ENCODE peak calls at places on chromosome 12, in five cellular contexts. R is lung, M is lower leg skin, V is upper lobe of left lung, Q is Peyer's patch. C is an unnamed sample.

GRCh38 chr12:51905507-51906438 is 1.5 kb upstream of the ACVRL1 start:
- DNase-seq in V (peak; percentile 72), M (peak; percentile 83), R (peak; percentile 76), Q (peak; percentile 82), C (no peak)

GRCh38 chr12:104605685-104606084 is 148.9 kb downstream of the CHST11 start:
- DNase-seq in Q (peak; percentile 66), M (peak; percentile 88), V (peak; percentile 72), R (peak; percentile 50), C (no peak)

GRCh38 chr12:102539651-102540553 is 59.5 kb upstream of the IGF1 start:
- DNase-seq in R (no peak), M (no peak), V (no peak), Q (no peak), C (peak; percentile 56)

GRCh38 chr12:27446436-27446835 is at the start of gene SMCO2:
- DNase-seq in Q (no peak), R (no peak), V (no peak), M (no peak), C (no peak)

GRCh38 chr12:98211914-98212695 is 303.3 kb upstream of the TMPO start:
- DNase-seq in M (no peak), V (no peak), R (no peak), Q (no peak), C (no peak)

GRCh38 chr12:113230315-113231274 is 9.3 kb downstream of the TPCN1 start:
- DNase-seq in Q (peak; percentile 69), M (no peak), R (no peak), V (no peak), C (no peak)

GRCh38 chr12:104585448-104586055 is 128.8 kb downstream of the CHST11 start:
- DNase-seq in Q (peak; percentile 9), R (no peak), M (no peak), V (no peak), C (no peak)

GRCh38 chr12:78636253-78636855 is 228.2 kb upstream of the SYT1 start:
- DNase-seq in V (no peak), M (no peak), R (no peak), Q (no peak), C (no peak)

DNA sequence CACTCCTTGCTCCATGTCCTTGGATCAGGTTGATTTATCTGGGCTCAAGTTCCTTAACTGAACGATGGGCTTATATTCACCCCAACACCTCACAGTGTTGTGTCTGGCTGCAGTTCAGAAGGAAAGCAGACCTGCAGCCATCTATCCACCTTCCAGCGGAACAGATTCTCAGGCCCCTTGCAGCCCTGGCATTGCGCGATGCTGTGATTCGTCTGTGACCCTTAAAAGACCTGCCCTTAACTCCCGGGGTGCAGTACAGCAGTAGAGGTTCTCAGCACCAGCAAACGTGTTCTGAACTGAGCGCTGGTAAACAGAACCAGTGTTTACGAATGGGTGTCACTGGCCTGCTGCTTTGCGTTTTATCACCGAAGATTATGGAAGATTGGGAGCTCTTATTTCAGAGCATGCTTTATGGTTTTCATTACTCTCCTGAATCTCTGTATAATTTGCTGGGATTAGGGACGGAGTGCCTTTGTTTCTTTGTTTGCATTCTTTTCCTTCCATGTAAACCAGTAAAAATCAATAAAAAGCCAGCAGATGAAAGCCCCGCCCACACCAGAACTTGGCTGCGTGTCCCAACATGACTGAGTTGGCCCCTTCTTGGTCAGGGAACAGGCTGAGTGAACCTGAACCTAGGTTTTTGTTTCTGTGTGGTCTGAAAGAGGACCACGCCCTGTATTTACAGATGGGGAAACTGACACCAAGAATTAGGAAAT is 286.7 kb upstream of the CRY1 start:
- DNase-seq in R (no peak), Q (no peak), M (no peak), V (no peak), C (peak; percentile 89)
- H3K4me3 ChIP-seq in R (no peak overlapping the region), Q (no peak overlapping the region), M (no peak overlapping the region), V (no peak overlapping the region), C (peak overlapping the region; percentile 44)

GRCh38 chr12:32809846-32810245 is 54.1 kb upstream of the YARS2 start:
- DNase-seq in Q (no peak), M (no peak), R (no peak), V (no peak), C (no peak)
- H3K4me3 ChIP-seq in Q (no peak overlapping the region), M (no peak overlapping the region), R (no peak overlapping the region), V (no peak overlapping the region), C (no peak overlapping the region)

GRCh38 chr12:106141452-106141851 is 2.7 kb upstream of the NUAK1 start:
- DNase-seq in R (no peak), V (no peak), Q (no peak), M (no peak), C (no peak)

GRCh38 chr12:106139422-106140141 is 828 bp upstream of the NUAK1 start:
- DNase-seq in M (peak; percentile 58), V (peak; percentile 78), R (peak; percentile 66), Q (peak; percentile 79), C (peak; percentile 77)

GRCh38 chr12:106141003-106141402 is 2.2 kb upstream of the NUAK1 start:
- DNase-seq in M (no peak), R (no peak), Q (no peak), V (no peak), C (no peak)

GRCh38 chr12:106138646-106139421 is at the start of gene NUAK1:
- DNase-seq in Q (peak; percentile 58), V (peak; percentile 50), R (peak; percentile 45), M (peak; percentile 37), C (peak; percentile 78)

GRCh38 chr12:106140223-106140986 is 1.7 kb upstream of the NUAK1 start:
- DNase-seq in Q (no peak), R (no peak), M (no peak), V (no peak), C (no peak)
- H3K4me3 ChIP-seq in Q (no peak overlapping the region), R (no peak overlapping the region), M (no peak overlapping the region), V (no peak overlapping the region), C (peak overlapping the region; percentile 78)

DNA sequence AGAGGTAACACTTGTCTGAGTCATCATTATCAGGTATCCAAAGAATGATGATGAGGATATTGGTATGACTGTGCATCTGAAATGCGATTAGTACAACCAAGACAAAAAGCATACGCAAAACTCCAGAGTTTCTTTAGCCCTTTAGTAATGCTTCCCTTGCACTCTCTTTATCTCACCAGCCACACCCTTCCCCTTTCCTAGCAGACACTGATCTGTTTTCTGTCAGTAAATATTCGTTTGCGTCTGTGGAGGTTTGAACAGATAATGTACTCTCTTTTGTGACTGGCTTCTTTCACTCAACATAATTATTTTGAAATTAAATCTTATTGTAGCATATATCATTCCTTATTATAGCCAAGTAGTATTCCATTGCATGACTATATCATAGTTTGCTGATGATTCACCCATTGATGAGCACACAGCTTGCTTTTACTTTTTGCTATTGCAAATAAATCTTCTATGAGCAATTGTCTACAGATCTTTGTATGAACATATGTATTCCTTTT is 775.7 kb downstream of the SLC6A15 start:
- DNase-seq in R (no peak), V (no peak), M (no peak), Q (no peak), C (no peak)
- H3K4me3 ChIP-seq in R (no peak overlapping the region), V (no peak overlapping the region), M (no peak overlapping the region), Q (no peak overlapping the region), C (no peak overlapping the region)

DNA sequence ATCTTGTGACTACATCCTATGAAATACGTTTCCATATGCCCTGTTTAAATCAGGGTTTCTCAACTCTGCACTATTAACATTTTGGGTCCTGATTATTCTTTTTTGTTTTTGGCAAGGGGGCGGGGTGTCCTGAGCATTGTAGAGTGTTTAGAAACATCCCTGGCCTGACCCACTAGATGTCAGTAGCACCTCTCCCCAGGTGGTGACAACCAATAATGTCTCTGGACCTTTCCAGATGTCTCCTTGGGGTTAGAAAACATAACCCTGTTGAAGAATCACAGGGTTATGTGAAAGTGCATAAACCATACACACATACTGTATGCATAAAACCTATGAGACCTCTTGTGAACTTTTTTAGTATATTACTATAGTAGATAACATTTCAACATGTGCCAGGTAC is 1.4 kb downstream of the ACAD10 start:
- DNase-seq in Q (no peak), M (no peak), V (no peak), R (no peak), C (no peak)
- H3K4me3 ChIP-seq in Q (no peak overlapping the region), M (no peak overlapping the region), V (no peak overlapping the region), R (no peak overlapping the region), C (peak overlapping the region; percentile 88)

GRCh38 chr12:88931598-88931997 is 351.3 kb upstream of the KITLG start:
- DNase-seq in R (no peak), V (no peak), Q (no peak), M (no peak), C (no peak)

GRCh38 chr12:88932457-88932856 is 352.2 kb upstream of the KITLG start:
- DNase-seq in M (no peak), V (no peak), R (no peak), Q (peak; percentile 62), C (no peak)

GRCh38 chr12:88935856-88936255 is 355.6 kb upstream of the KITLG start:
- DNase-seq in R (no peak), M (no peak), V (no peak), Q (no peak), C (no peak)

GRCh38 chr12:88934163-88934747 is 354.0 kb upstream of the KITLG start:
- DNase-seq in R (no peak), V (no peak), Q (no peak), M (no peak), C (peak; percentile 50)
- H3K4me3 ChIP-seq in R (no peak overlapping the region), V (no peak overlapping the region), Q (no peak overlapping the region), M (no peak overlapping the region), C (no peak overlapping the region)

DNA sequence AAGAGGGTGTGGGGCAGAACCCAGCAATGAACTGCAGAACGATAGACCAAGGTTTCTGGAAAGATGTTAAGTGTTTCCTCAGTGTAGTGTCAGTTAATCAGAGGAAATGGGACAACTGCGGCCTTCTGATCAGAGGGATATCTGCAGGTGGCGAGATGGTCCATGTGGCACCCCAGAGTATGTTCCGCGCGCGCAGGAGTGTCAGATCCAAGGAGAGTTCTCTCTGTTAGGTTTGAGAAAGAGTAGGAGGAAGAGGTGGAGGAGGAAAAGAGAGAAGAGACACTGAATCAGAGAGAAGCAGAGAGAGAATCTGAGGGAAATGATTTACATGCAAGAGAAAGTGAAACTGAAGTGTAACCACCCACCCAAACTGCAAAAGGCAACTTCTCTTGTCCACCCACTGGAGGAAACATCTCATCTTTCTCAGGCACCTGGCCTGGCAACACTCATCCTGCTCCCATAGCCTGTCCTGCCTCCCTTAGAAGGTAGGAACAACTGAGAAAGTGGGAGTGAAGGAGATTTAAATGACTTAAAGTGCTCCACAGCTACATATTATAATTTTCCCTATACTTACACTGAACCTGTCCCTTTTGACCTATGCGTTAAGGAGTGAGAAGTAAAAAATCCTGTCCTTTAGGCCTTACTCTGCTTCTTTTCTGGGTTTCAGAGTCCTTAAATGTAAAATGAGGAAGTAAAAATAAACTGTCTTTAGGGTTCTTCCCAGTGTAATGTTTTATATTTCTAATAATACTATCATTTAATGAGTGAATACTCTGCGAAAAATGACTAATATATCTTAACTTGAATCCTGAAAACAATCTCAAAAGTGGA is 6.8 kb upstream of the TESPA1 start:
- DNase-seq in V (no peak), R (no peak), M (no peak), Q (no peak), C (no peak)
- H3K4me3 ChIP-seq in V (no peak overlapping the region), R (no peak overlapping the region), M (no peak overlapping the region), Q (peak overlapping the region; percentile 23), C (no peak overlapping the region)

GRCh38 chr12:67512061-67512460 is 136.5 kb upstream of the DYRK2 start:
- DNase-seq in V (no peak), M (no peak), Q (no peak), R (no peak), C (no peak)

GRCh38 chr12:67506739-67507138 is 141.8 kb upstream of the DYRK2 start:
- DNase-seq in V (no peak), M (no peak), R (no peak), Q (no peak), C (no peak)

GRCh38 chr12:67509987-67510386 is 138.6 kb upstream of the DYRK2 start:
- DNase-seq in V (no peak), R (no peak), M (no peak), Q (no peak), C (no peak)

GRCh38 chr12:67514502-67514901 is 134.0 kb upstream of the DYRK2 start:
- DNase-seq in R (no peak), Q (no peak), M (no peak), V (no peak), C (no peak)

GRCh38 chr12:67508830-67509229 is 139.7 kb upstream of the DYRK2 start:
- DNase-seq in V (no peak), M (no peak), Q (no peak), R (no peak), C (no peak)
- H3K4me3 ChIP-seq in V (no peak overlapping the region), M (no peak overlapping the region), Q (no peak overlapping the region), R (no peak overlapping the region), C (no peak overlapping the region)